ENCODE peak calls at places on chromosome 18, in ten cellular contexts. I is stomach, U is A549, R is IMR-90, L is K562, B is breast epithelium, C is tibial nerve, W is Peyer's patch, H is gastrocnemius medialis, S is endothelial cell of umbilical vein. Q is an unnamed sample.

GRCh38 chr18:12744103-12744502 is 41.3 kb downstream of the PSMG2 start:
- DNase-seq in I (no peak), U (peak), R (peak), L (peak), B (no peak), C (no peak), W (no peak), H (no peak), S (peak), Q (no peak)

GRCh38 chr18:48997985-48998831 is 47.4 kb upstream of the SMAD7 start:
- DNase-seq in I (no peak), U (peak), R (peak), L (peak), B (peak), C (no peak), W (peak), H (peak), S (peak), Q (peak)

GRCh38 chr18:41875094-41875780 is 79.8 kb upstream of the PIK3C3 start:
- DNase-seq in I (no peak), U (no peak), R (peak), L (no peak), B (no peak), C (no peak), W (no peak), H (no peak), S (no peak), Q (no peak)

GRCh38 chr18:13889661-13890060 is 25.7 kb downstream of the MC2R start:
- DNase-seq in I (no peak), U (peak), R (no peak), L (no peak), B (no peak), C (no peak), W (no peak), H (no peak), S (no peak), Q (no peak)

GRCh38 chr18:13222371-13223281 is 4.1 kb downstream of the LDLRAD4 start:
- DNase-seq in I (peak), U (no peak), R (peak), L (no peak), B (no peak), C (no peak), W (peak), H (peak), S (no peak), Q (peak)

GRCh38 chr18:24514439-24514838 is 54.0 kb downstream of the HRH4 start:
- DNase-seq in I (no peak), U (peak), R (peak), L (peak), B (no peak), C (no peak), W (no peak), H (no peak), S (peak), Q (no peak)

GRCh38 chr18:73136134-73136533 is 268.3 kb upstream of the NETO1 start:
- DNase-seq in I (no peak), U (peak), R (no peak), L (no peak), B (no peak), C (no peak), W (no peak), H (no peak), S (no peak), Q (no peak)

GRCh38 chr18:76757343-76757742 is 65.0 kb upstream of the ZNF236 start:
- DNase-seq in I (no peak), U (no peak), R (no peak), L (no peak), B (no peak), C (no peak), W (no peak), H (no peak), S (no peak), Q (no peak)

GRCh38 chr18:59954241-59954640 is 54.4 kb downstream of the PMAIP1 start:
- DNase-seq in I (no peak), U (no peak), R (no peak), L (no peak), B (no peak), C (no peak), W (no peak), H (no peak), S (no peak), Q (no peak)

GRCh38 chr18:2905802-2906521 is 59.2 kb downstream of the EMILIN2 start:
- DNase-seq in I (peak), U (peak), R (no peak), L (no peak), B (no peak), C (peak), W (peak), H (peak), S (peak), Q (peak)

GRCh38 chr18:6009751-6010150 is 114.4 kb upstream of the TMEM200C start:
- DNase-seq in I (no peak), U (no peak), R (peak), L (no peak), B (no peak), C (no peak), W (no peak), H (no peak), S (no peak), Q (no peak)

GRCh38 chr18:56171854-56172253 is 466.5 kb downstream of the TXNL1 start:
- DNase-seq in I (no peak), U (no peak), R (no peak), L (no peak), B (no peak), C (no peak), W (no peak), H (no peak), S (no peak), Q (no peak)

GRCh38 chr18:62637807-62638687 is 77.3 kb upstream of the PHLPP1 start:
- DNase-seq in I (peak), U (peak), R (peak), L (peak), B (no peak), C (no peak), W (peak), H (no peak), S (peak), Q (peak)

GRCh38 chr18:45008694-45009372 is 328.1 kb downstream of the SETBP1 start:
- DNase-seq in I (no peak), U (no peak), R (no peak), L (no peak), B (peak), C (no peak), W (no peak), H (no peak), S (no peak), Q (no peak)

GRCh38 chr18:22223263-22223960 is 54.0 kb downstream of the GATA6 start:
- DNase-seq in I (peak), U (peak), R (peak), L (peak), B (peak), C (peak), W (peak), H (peak), S (peak), Q (peak)

GRCh38 chr18:33152376-33152775 is 288.1 kb downstream of the CCDC178 start:
- DNase-seq in I (no peak), U (no peak), R (no peak), L (no peak), B (no peak), C (no peak), W (no peak), H (no peak), S (no peak), Q (no peak)

GRCh38 chr18:36073676-36074075 is 6.3 kb upstream of the RPRD1A start:
- DNase-seq in I (no peak), U (no peak), R (peak), L (no peak), B (no peak), C (no peak), W (no peak), H (no peak), S (no peak), Q (no peak)

GRCh38 chr18:6773777-6774176 is 44.3 kb downstream of the ARHGAP28 start:
- DNase-seq in I (no peak), U (no peak), R (no peak), L (no peak), B (no peak), C (no peak), W (no peak), H (no peak), S (peak), Q (no peak)

GRCh38 chr18:7846315-7846714 is 279.2 kb downstream of the PTPRM start:
- DNase-seq in I (no peak), U (no peak), R (no peak), L (no peak), B (no peak), C (no peak), W (no peak), H (no peak), S (no peak), Q (no peak)

GRCh38 chr18:7844017-7844416 is 276.9 kb downstream of the PTPRM start:
- DNase-seq in I (no peak), U (no peak), R (peak), L (no peak), B (no peak), C (no peak), W (no peak), H (no peak), S (no peak), Q (no peak)

GRCh38 chr18:7847357-7847756 is 280.2 kb downstream of the PTPRM start:
- DNase-seq in I (no peak), U (no peak), R (no peak), L (no peak), B (no peak), C (no peak), W (no peak), H (no peak), S (no peak), Q (no peak)

GRCh38 chr18:7847988-7848387 is 280.9 kb downstream of the PTPRM start:
- DNase-seq in I (no peak), U (no peak), R (peak), L (no peak), B (no peak), C (no peak), W (no peak), H (no peak), S (no peak), Q (no peak)

GRCh38 chr18:7844418-7844817 is 277.3 kb downstream of the PTPRM start:
- DNase-seq in I (no peak), U (no peak), R (peak), L (no peak), B (no peak), C (no peak), W (no peak), H (no peak), S (no peak), Q (no peak)
- TF ChIP-seq CTCF in I (no peak), U (no peak), R (no peak), L (no peak), B (no peak), C (no peak), W (no peak), H (no peak), S (no peak), Q (no peak)

DNA sequence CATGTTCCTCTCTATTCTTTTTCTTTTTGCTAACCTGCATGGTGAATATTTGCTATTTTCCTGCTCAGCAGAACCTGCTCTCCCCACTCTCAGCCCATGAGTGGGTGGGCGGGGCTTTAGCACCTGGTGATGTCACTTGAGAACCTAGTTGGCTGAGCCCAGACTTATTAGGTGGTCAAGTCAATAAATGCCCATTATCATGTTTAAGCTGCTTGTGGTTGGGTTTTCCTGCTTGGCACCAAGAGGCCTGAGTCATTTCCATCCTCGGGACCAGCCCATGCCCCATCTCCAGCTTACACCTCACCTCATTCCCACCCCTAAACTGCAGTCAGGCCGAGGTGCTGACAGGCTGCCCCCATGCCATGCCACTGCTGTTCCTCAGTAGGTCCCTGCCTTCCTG is 226.6 kb downstream of the ANKRD30B start:
- DNase-seq in I (no peak), U (no peak), R (no peak), L (no peak), B (no peak), C (no peak), W (no peak), H (no peak), S (peak), Q (peak)
- TF ChIP-seq POLR2A in I (no peak), U (no peak), R (no peak), L (no peak), B (no peak), C (no peak), W (no peak), H (no peak), S (no peak), Q (no peak)

GRCh38 chr18:47260138-47260923 is 8.9 kb upstream of the SKOR2 start:
- DNase-seq in I (peak), U (peak), R (peak), L (peak), B (no peak), C (no peak), W (no peak), H (no peak), S (peak), Q (no peak)
- TF ChIP-seq CTCF in I (no peak), U (no peak), R (no peak), L (no peak), B (no peak), C (no peak), W (no peak), H (no peak), S (no peak), Q (no peak)

DNA sequence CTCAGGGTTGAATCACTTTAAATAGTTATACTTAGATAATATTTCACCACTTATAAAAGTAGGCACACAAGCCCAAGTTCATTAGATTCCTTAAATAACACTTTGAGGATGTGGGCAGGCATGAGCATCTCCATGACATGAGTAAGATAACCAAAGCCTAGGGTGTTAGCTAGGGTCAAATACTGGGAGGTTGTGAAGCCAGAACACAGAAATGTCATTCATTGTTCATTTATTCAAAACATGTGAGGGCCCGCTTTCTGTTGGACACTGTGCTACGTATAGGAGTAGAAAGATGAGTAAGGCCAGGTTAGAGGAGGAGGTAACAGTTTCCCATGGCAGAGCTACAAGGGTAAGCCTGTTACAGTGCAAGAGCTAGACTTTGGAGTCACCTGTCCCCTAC is 93.5 kb upstream of the NEDD4L start:
- DNase-seq in I (no peak), U (no peak), R (no peak), L (no peak), B (no peak), C (no peak), W (no peak), H (no peak), S (no peak), Q (no peak)
- TF ChIP-seq POLR2A in I (no peak), U (no peak), R (no peak), L (no peak), B (no peak), C (no peak), W (no peak), H (no peak), S (no peak), Q (no peak)

DNA sequence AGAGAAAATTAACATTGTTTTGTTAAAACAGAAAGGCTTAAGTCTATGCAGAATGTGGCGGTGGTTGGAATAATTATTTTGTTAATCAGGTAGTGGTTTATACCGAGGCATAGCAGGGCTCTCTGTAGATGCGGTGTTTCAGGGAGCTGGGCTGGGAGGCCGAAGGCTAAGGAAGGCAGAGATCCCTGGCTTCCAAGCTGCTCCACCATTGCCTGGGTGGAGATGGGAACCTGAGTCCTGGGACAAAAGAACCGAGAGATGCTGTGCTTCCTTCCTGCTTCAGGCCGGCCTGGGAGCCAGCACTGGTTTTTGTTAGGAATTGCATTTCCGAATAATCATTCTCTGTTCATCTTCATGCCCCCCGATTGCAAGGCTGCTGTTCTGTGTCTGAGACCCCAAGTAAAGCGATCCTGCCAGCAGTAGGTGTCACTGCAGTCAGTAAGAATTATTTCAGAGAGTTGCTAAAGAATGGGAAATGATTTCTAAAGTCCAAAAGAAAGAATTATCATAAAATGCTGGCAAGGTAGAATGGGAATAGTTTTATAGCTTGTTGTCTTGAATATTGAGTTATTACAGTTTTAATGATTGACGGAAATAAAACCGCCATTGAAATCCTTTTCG is 824.9 kb downstream of the GALR1 start:
- DNase-seq in I (no peak), U (no peak), R (no peak), L (no peak), B (no peak), C (no peak), W (no peak), H (no peak), S (no peak), Q (no peak)
- TF ChIP-seq CTCF in I (no peak), U (no peak), R (no peak), L (no peak), B (no peak), C (no peak), W (no peak), H (no peak), S (no peak), Q (no peak)

DNA sequence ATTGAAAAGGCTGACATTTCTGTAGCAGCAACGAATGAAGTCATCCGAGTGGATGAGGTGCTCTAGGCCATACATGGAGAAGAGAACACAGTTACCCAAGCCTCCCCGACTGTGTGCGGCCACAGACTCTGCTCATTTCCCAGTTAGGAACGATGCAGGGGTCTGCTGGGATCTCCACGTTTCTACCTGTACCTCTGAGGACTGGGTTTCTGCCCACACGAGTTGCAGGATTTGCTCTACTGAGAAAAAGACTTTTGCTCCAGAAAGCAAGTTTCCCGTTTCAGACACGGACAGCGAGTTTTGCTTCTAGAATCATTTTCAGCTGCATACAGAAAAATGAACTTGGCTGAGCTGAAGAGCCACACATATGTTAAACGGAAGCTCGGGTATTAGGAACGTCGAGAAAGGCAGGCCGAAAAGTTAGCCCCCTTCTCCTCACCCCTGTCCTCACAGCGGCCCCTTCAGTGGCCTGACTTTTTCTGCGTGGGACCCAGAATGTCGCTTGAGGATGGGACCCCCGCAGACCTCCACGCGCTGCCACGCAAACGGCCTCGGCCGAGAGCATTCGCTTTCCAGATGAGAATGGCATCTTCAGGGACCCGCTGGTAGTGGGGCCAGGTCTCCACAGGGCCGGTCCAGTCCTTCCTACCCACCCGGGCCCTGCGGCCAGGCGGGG is 582 bp upstream of the RAB31 start:
- DNase-seq in I (no peak), U (no peak), R (peak), L (no peak), B (no peak), C (no peak), W (no peak), H (no peak), S (peak), Q (peak)
- TF ChIP-seq POLR2A in I (no peak), U (no peak), R (no peak), L (peak), B (no peak), C (no peak), W (no peak), H (no peak), S (no peak), Q (no peak)